ENCODE peak calls at places on chromosomes 11 and 22, in nine cellular contexts. C is fibroblast of the conjunctiva; W is M059J; D is GM12892; H is CD8-positive, alpha-beta memory T cell; Z is NCI-H774; T is stimulated activated CD4-positive, alpha-beta T cell treated with anti-CD3 and anti-CD28 coated beads, Interleukin-12 subunit alpha, Interleukin-12 subunit beta, amount 100 ng/mL, for 24 hours; B is pulmonary artery endothelial cell; L is lung microvascular endothelial cell. V is an unnamed sample.

GRCh38 chr22:44392446-44392921 is 79.7 kb upstream of the SHISAL1 start:
- DNase-seq in C (no peak), W (no peak), D (no peak), H (peak; percentile 37), Z (no peak), T (no peak), B (no peak), L (no peak), V (no peak)

GRCh38 chr11:23406131-23406819 is 546.0 kb upstream of the CCDC179 start:
- DNase-seq in C (no peak), W (no peak), D (no peak), H (peak; percentile 16), Z (no peak), T (no peak), B (no peak), L (no peak), V (no peak)

GRCh38 chr11:33899383-33900037 is 7.6 kb upstream of the LMO2 start:
- DNase-seq in C (peak; percentile 45), W (peak; percentile 81), D (no peak), H (no peak), Z (no peak), T (no peak), B (peak; percentile 89), L (peak; percentile 92), V (no peak)

GRCh38 chr22:40345801-40346177 is 511 bp upstream of the ADSL start:
- DNase-seq in C (no peak), W (peak; percentile 31), D (peak; percentile 28), H (peak; percentile 72), Z (no peak), T (peak; percentile 44), B (no peak), L (no peak), V (peak; percentile 37)

GRCh38 chr11:125952973-125953372 is 7.1 kb downstream of the VSIG10L2 start:
- DNase-seq in C (no peak), W (no peak), D (no peak), H (no peak), Z (no peak), T (no peak), B (no peak), L (no peak), V (no peak)

GRCh38 chr11:70255717-70256116 is 14.8 kb upstream of the PPFIA1 start:
- DNase-seq in C (no peak), W (no peak), D (no peak), H (no peak), Z (no peak), T (no peak), B (no peak), L (no peak), V (no peak)

GRCh38 chr11:31805037-31805628 is 6.0 kb downstream of the PAX6 start:
- DNase-seq in C (no peak), W (no peak), D (no peak), H (no peak), Z (no peak), T (no peak), B (no peak), L (no peak), V (no peak)

GRCh38 chr11:42462558-42463310 is 849.1 kb upstream of the API5 start:
- DNase-seq in C (no peak), W (peak; percentile 60), D (no peak), H (no peak), Z (no peak), T (no peak), B (no peak), L (no peak), V (no peak)

GRCh38 chr11:91265946-91266345 is 958.7 kb upstream of the FAT3 start:
- DNase-seq in C (no peak), W (peak; percentile 42), D (no peak), H (no peak), Z (no peak), T (no peak), B (no peak), L (no peak), V (no peak)

GRCh38 chr11:81673001-81673400 is 1060.7 kb downstream of the FAM181B start:
- DNase-seq in C (no peak), W (peak; percentile 2), D (no peak), H (no peak), Z (no peak), T (no peak), B (no peak), L (no peak), V (no peak)

GRCh38 chr11:63592975-63593395 is 21.2 kb downstream of the PLAAT3 start:
- DNase-seq in C (no peak), W (peak; percentile 38), D (no peak), H (no peak), Z (no peak), T (no peak), B (no peak), L (peak; percentile 28), V (no peak)

GRCh38 chr11:6378695-6378989 is 11.6 kb upstream of the SMPD1 start:
- DNase-seq in C (no peak), W (no peak), D (no peak), H (no peak), Z (no peak), T (no peak), B (no peak), L (no peak), V (no peak)

GRCh38 chr11:124072147-124072546 is 31.0 kb upstream of the OR10G7 start:
- DNase-seq in C (no peak), W (no peak), D (no peak), H (no peak), Z (no peak), T (no peak), B (no peak), L (no peak), V (no peak)

GRCh38 chr22:45008853-45009751 is 703 bp downstream of the PHF21B start:
- DNase-seq in C (no peak), W (peak; percentile 2), D (no peak), H (no peak), Z (peak; percentile 0), T (no peak), B (no peak), L (no peak), V (no peak)

GRCh38 chr22:41382098-41382578 is 396 bp downstream of the TEF start:
- DNase-seq in C (no peak), W (peak; percentile 21), D (peak; percentile 87), H (peak; percentile 74), Z (no peak), T (peak; percentile 32), B (no peak), L (peak; percentile 52), V (peak; percentile 84)

GRCh38 chr11:44899959-44900358 is 50.7 kb downstream of the TP53I11 start:
- DNase-seq in C (peak; percentile 12), W (peak; percentile 53), D (no peak), H (no peak), Z (no peak), T (no peak), B (peak; percentile 37), L (peak; percentile 85), V (no peak)

GRCh38 chr22:23099525-23099792 is 29.1 kb downstream of the GNAZ start:
- DNase-seq in C (no peak), W (no peak), D (no peak), H (no peak), Z (no peak), T (no peak), B (no peak), L (no peak), V (no peak)

GRCh38 chr22:38080847-38081635 is 2.9 kb downstream of the SLC16A8 start:
- DNase-seq in C (no peak), W (peak; percentile 22), D (no peak), H (no peak), Z (no peak), T (no peak), B (no peak), L (peak; percentile 47), V (no peak)

GRCh38 chr11:126538071-126538470 is 182.6 kb downstream of the ST3GAL4 start:
- DNase-seq in C (no peak), W (no peak), D (no peak), H (no peak), Z (no peak), T (no peak), B (no peak), L (no peak), V (no peak)

GRCh38 chr11:45098929-45099328 is 47.5 kb upstream of the PRDM11 start:
- DNase-seq in C (no peak), W (no peak), D (no peak), H (no peak), Z (no peak), T (no peak), B (no peak), L (no peak), V (no peak)

GRCh38 chr11:28836285-28837081 is 728.3 kb downstream of the METTL15 start:
- DNase-seq in C (peak; percentile 60), W (peak; percentile 99), D (no peak), H (no peak), Z (no peak), T (no peak), B (peak; percentile 72), L (peak; percentile 87), V (no peak)

GRCh38 chr22:45772726-45773125 is 101.1 kb downstream of the ATXN10 start:
- DNase-seq in C (no peak), W (no peak), D (no peak), H (no peak), Z (no peak), T (no peak), B (no peak), L (no peak), V (no peak)

GRCh38 chr11:8839306-8839956 is 71.6 kb upstream of the AKIP1 start:
- DNase-seq in C (no peak), W (no peak), D (no peak), H (no peak), Z (no peak), T (no peak), B (no peak), L (no peak), V (no peak)

GRCh38 chr22:47610766-47611165 is 848.3 kb downstream of the TBC1D22A start:
- DNase-seq in C (no peak), W (no peak), D (no peak), H (no peak), Z (no peak), T (no peak), B (no peak), L (no peak), V (no peak)

GRCh38 chr22:38762607-38763006 is 6.8 kb upstream of the SUN2 start:
- DNase-seq in C (no peak), W (no peak), D (no peak), H (no peak), Z (no peak), T (no peak), B (no peak), L (no peak), V (peak; percentile 36)

GRCh38 chr11:66316849-66317251 is at the start of gene CD248:
- DNase-seq in C (peak; percentile 84), W (no peak), D (no peak), H (peak; percentile 55), Z (no peak), T (no peak), B (no peak), L (peak; percentile 23), V (no peak)

GRCh38 chr11:107691003-107691402 is 20.9 kb downstream of the SLN start:
- DNase-seq in C (no peak), W (peak; percentile 43), D (no peak), H (no peak), Z (no peak), T (no peak), B (no peak), L (no peak), V (no peak)

V was measured in caudate nucleus.